ENCODE peak calls at places on chromosomes 3 and 15, in nine cellular contexts. T, I, V, W, O, A, R, S and J are unnamed samples.

GRCh38 chr15:94348084-94348483 is 116.7 kb downstream of the MCTP2 start:
- DNase-seq in T (no peak), I (no peak), V (no peak), W (no peak), O (no peak), A (no peak), R (no peak), S (no peak), J (no peak)

GRCh38 chr3:102132370-102132769 is 283.1 kb downstream of the NFKBIZ start:
- DNase-seq in T (no peak), I (no peak), V (no peak), W (no peak), O (no peak), A (no peak), R (no peak), S (no peak), J (no peak)

GRCh38 chr3:55128201-55128870 is 200.5 kb upstream of the LRTM1 start:
- DNase-seq in T (no peak), I (no peak), V (no peak), W (no peak), O (no peak), A (no peak), R (no peak), S (no peak), J (no peak)

GRCh38 chr3:55162031-55162784 is 234.3 kb upstream of the LRTM1 start:
- DNase-seq in T (no peak), I (no peak), V (no peak), W (no peak), O (no peak), A (no peak), R (no peak), S (no peak), J (no peak)

GRCh38 chr3:130739848-130740247 is 6.8 kb downstream of the PIK3R4 start:
- DNase-seq in T (no peak), I (no peak), V (no peak), W (no peak), O (no peak), A (no peak), R (no peak), S (no peak), J (no peak)

GRCh38 chr3:158780795-158781590 is 20.9 kb upstream of the MFSD1 start:
- DNase-seq in T (no peak), I (no peak), V (no peak), W (no peak), O (no peak), A (no peak), R (no peak), S (no peak), J (no peak)

GRCh38 chr3:46192939-46193338 is 15.2 kb downstream of the CCR1 start:
- DNase-seq in T (no peak), I (no peak), V (no peak), W (no peak), O (no peak), A (no peak), R (no peak), S (no peak), J (no peak)

GRCh38 chr3:5330152-5330810 is 142.8 kb downstream of the EDEM1 start:
- DNase-seq in T (no peak), I (no peak), V (peak; percentile 84), W (no peak), O (no peak), A (peak; percentile 4), R (no peak), S (no peak), J (no peak)

GRCh38 chr3:40108643-40109042 is 200.9 kb upstream of the EIF1B start:
- DNase-seq in T (no peak), I (no peak), V (peak; percentile 66), W (no peak), O (no peak), A (no peak), R (no peak), S (no peak), J (no peak)

GRCh38 chr3:41033956-41034519 is 165.3 kb upstream of the CTNNB1 start:
- DNase-seq in T (no peak), I (no peak), V (no peak), W (no peak), O (no peak), A (no peak), R (no peak), S (no peak), J (no peak)